ENCODE peak calls at places on chromosomes 3 and 15, in seven cellular contexts. F is HepG2, I is GM12891, Y is K562, K is GM12892, M is GM12878, T is H1. J is an unnamed sample.

GRCh38 chr3:8505621-8506020 is 4.0 kb downstream of the LMCD1 start:
- DNase-seq in F (no peak), I (no peak), Y (no peak), K (no peak), M (no peak), T (no peak), J (no peak)

GRCh38 chr3:126714296-126714900 is 10.4 kb downstream of the CHCHD6 start:
- DNase-seq in F (no peak), I (no peak), Y (no peak), K (no peak), M (no peak), T (no peak), J (peak; percentile 82)

GRCh38 chr3:147797095-147797494 is 387.9 kb downstream of the ZIC1 start:
- DNase-seq in F (no peak), I (no peak), Y (no peak), K (no peak), M (no peak), T (no peak), J (no peak)

GRCh38 chr3:123475786-123476185 is 26.9 kb upstream of the ADCY5 start:
- DNase-seq in F (no peak), I (no peak), Y (no peak), K (no peak), M (no peak), T (no peak), J (no peak)

GRCh38 chr3:150303776-150304175 is 104.3 kb upstream of the TSC22D2 start:
- DNase-seq in F (peak; percentile 20), I (no peak), Y (peak; percentile 25), K (no peak), M (peak; percentile 4), T (no peak), J (no peak)

GRCh38 chr3:190044142-190044541 is 76.6 kb downstream of the P3H2 start:
- DNase-seq in F (no peak), I (no peak), Y (no peak), K (no peak), M (no peak), T (no peak), J (no peak)

GRCh38 chr3:189270248-189270832 is 98.6 kb downstream of the TPRG1 start:
- DNase-seq in F (peak; percentile 47), I (no peak), Y (no peak), K (no peak), M (no peak), T (peak; percentile 33), J (no peak)

GRCh38 chr3:50316657-50317242 is 5.8 kb downstream of the HYAL2 start:
- DNase-seq in F (no peak), I (no peak), Y (peak; percentile 65), K (no peak), M (no peak), T (no peak), J (no peak)

GRCh38 chr15:39843561-39843960 is 60.9 kb upstream of the FSIP1 start:
- DNase-seq in F (no peak), I (no peak), Y (no peak), K (no peak), M (no peak), T (no peak), J (no peak)

GRCh38 chr3:194941360-194941955 is 255.8 kb downstream of the FAM43A start:
- DNase-seq in F (no peak), I (no peak), Y (no peak), K (no peak), M (no peak), T (no peak), J (no peak)

GRCh38 chr3:31472479-31473390 is 60.0 kb upstream of the STT3B start:
- DNase-seq in F (no peak), I (no peak), Y (no peak), K (no peak), M (no peak), T (no peak), J (no peak)

GRCh38 chr15:29888651-29889050 is 66.4 kb upstream of the TJP1 start:
- DNase-seq in F (no peak), I (no peak), Y (no peak), K (no peak), M (no peak), T (no peak), J (no peak)

GRCh38 chr15:97490429-97490828 is 470.1 kb upstream of the ARRDC4 start:
- DNase-seq in F (no peak), I (no peak), Y (no peak), K (no peak), M (no peak), T (no peak), J (no peak)

GRCh38 chr3:37993811-37994638 is 3.4 kb downstream of the VILL start:
- DNase-seq in F (no peak), I (peak; percentile 59), Y (peak; percentile 86), K (peak; percentile 62), M (no peak), T (no peak), J (peak; percentile 82)

GRCh38 chr15:53193149-53193548 is 403.0 kb upstream of the ONECUT1 start:
- DNase-seq in F (peak; percentile 37), I (no peak), Y (no peak), K (no peak), M (no peak), T (no peak), J (no peak)

GRCh38 chr15:43880406-43881184 is 53.8 kb downstream of the WDR76 start:
- DNase-seq in F (no peak), I (no peak), Y (no peak), K (no peak), M (no peak), T (no peak), J (no peak)

GRCh38 chr15:40092416-40093223 is 16.1 kb downstream of the BMF start:
- DNase-seq in F (peak; percentile 84), I (no peak), Y (no peak), K (no peak), M (no peak), T (no peak), J (peak; percentile 54)

GRCh38 chr3:53085476-53085875 is 39.6 kb upstream of the SFMBT1 start:
- DNase-seq in F (no peak), I (no peak), Y (no peak), K (no peak), M (no peak), T (no peak), J (no peak)

GRCh38 chr15:74892931-74893330 is 3.1 kb downstream of the MPI start:
- DNase-seq in F (no peak), I (no peak), Y (no peak), K (no peak), M (no peak), T (no peak), J (no peak)

GRCh38 chr15:74895830-74896229 is 6.0 kb downstream of the MPI start:
- DNase-seq in F (no peak), I (no peak), Y (no peak), K (no peak), M (no peak), T (no peak), J (no peak)

GRCh38 chr15:74892313-74892712 is 2.5 kb downstream of the MPI start:
- DNase-seq in F (no peak), I (no peak), Y (no peak), K (no peak), M (no peak), T (no peak), J (no peak)

GRCh38 chr15:74891469-74891868 is 1.6 kb downstream of the MPI start:
- DNase-seq in F (no peak), I (no peak), Y (no peak), K (no peak), M (no peak), T (no peak), J (no peak)

DNA sequence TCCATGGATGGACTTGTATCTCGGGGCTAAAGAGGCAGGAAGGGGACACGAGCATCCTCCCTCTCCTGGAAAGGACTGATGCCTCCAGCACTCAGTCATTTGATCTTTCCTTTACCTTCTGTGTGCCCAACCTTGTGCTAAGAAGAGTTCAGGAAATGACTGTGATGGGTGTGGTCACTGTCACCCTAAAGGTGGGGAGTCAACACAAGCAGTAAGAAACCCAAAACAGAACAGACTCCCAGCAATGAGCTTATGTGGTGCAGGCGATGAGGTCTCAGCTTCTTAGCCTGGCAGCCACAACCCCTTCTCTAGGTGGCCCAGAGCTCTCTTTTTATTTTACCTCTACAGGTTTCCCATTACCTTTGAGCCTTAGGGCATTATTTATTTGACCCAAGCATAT is 3.8 kb downstream of the MPI start:
- DNase-seq in F (no peak), I (no peak), Y (no peak), K (no peak), M (no peak), T (no peak), J (no peak)
- TF ChIP-seq TAF1 in F (no peak), I (no peak), Y (no peak), K (no peak), M (no peak), T (no peak), J (no peak)

GRCh38 chr3:17686613-17687012 is 55.8 kb downstream of the TBC1D5 start:
- DNase-seq in F (peak; percentile 25), I (no peak), Y (no peak), K (no peak), M (no peak), T (no peak), J (peak; percentile 13)

GRCh38 chr3:17687585-17687984 is 54.8 kb downstream of the TBC1D5 start:
- DNase-seq in F (no peak), I (no peak), Y (no peak), K (no peak), M (no peak), T (no peak), J (no peak)
- TF ChIP-seq TAF1 in F (no peak), I (no peak), Y (no peak), K (no peak), M (no peak), T (no peak), J (no peak)

GRCh38 chr15:47757331-47757730 is 40.0 kb downstream of the SEMA6D start:
- DNase-seq in F (no peak), I (no peak), Y (no peak), K (no peak), M (no peak), T (no peak), J (no peak)

GRCh38 chr15:47756872-47757271 is 39.6 kb downstream of the SEMA6D start:
- DNase-seq in F (no peak), I (no peak), Y (no peak), K (no peak), M (no peak), T (no peak), J (no peak)

GRCh38 chr15:47766406-47766805 is 49.1 kb downstream of the SEMA6D start:
- DNase-seq in F (no peak), I (no peak), Y (no peak), K (no peak), M (no peak), T (no peak), J (no peak)

GRCh38 chr15:47764666-47765065 is 47.4 kb downstream of the SEMA6D start:
- DNase-seq in F (no peak), I (no peak), Y (no peak), K (no peak), M (no peak), T (no peak), J (no peak)

DNA sequence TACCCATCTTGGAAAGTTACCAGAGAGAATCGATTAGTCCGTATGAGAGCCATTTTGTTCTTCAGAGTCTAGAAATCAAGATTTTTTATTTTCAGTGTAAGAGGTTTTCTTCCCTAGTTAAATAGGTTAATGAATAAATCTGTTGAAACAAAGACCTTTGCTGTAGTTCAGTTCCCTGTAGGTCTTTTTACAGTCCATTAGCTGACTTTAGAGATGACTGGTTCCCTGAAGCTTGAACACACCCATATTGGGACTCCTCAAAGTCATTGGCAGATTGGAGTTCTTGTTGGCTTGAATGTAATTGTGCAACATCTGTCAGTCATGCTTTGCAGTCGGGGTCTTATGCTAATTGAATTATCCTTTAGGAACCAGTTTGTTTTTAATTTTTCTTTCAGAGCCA is 45.3 kb downstream of the SEMA6D start:
- DNase-seq in F (no peak), I (no peak), Y (no peak), K (no peak), M (no peak), T (no peak), J (no peak)
- TF ChIP-seq TAF1 in F (no peak), I (no peak), Y (no peak), K (no peak), M (no peak), T (no peak), J (no peak)

GRCh38 chr15:93141373-93141790 is 52.4 kb upstream of the RGMA start:
- DNase-seq in F (no peak), I (peak; percentile 20), Y (no peak), K (peak; percentile 26), M (no peak), T (no peak), J (no peak)
- TF ChIP-seq TAF1 in F (no peak), I (no peak), Y (no peak), K (no peak), M (no peak), T (no peak), J (no peak)